ENCODE peak calls at places on chromosomes 12 and 14, in six cellular contexts. G, C, U, L, F and B are unnamed samples. For H3K27me3, the result is how much of the 10 kb centered on the place peaks cover.

GRCh38 chr14:57382283-57382682 is 8.1 kb upstream of the NAA30 start:
- DNase-seq in F (no peak), G (no peak), U (no peak), L (no peak), C (no peak), B (no peak)

GRCh38 chr12:82801951-82802610 is 115.4 kb downstream of the TMTC2 start:
- DNase-seq in U (no peak), C (no peak), G (no peak), F (no peak), L (no peak), B (no peak)

GRCh38 chr14:70416717-70417349 is at the start of gene SYNJ2BP:
- DNase-seq in F (peak), L (peak), C (peak), U (peak), G (peak), B (peak)

GRCh38 chr12:23944067-23944466 is 5.4 kb downstream of the SOX5 start:
- DNase-seq in C (no peak), G (no peak), U (no peak), F (no peak), L (no peak), B (no peak)

GRCh38 chr12:46379352-46379751 is 6.8 kb upstream of the SLC38A2 start:
- DNase-seq in G (no peak), F (no peak), L (no peak), U (no peak), C (no peak), B (no peak)

GRCh38 chr14:65095633-65096205 is 6.6 kb downstream of the MAX start:
- DNase-seq in U (no peak), G (no peak), C (peak), L (no peak), F (no peak), B (no peak)

GRCh38 chr12:11542599-11542998 is 106.9 kb upstream of the ETV6 start:
- DNase-seq in U (no peak), G (no peak), C (no peak), F (no peak), L (no peak), B (no peak)

GRCh38 chr14:25237845-25238244 is 187.9 kb upstream of the STXBP6 start:
- DNase-seq in U (no peak), G (no peak), L (no peak), F (no peak), C (peak), B (no peak)

GRCh38 chr12:127355061-127355820 is 911.7 kb upstream of the TMEM132C start:
- DNase-seq in F (no peak), G (peak), C (no peak), U (no peak), L (peak), B (no peak)

GRCh38 chr14:77988966-77989365 is 181.2 kb upstream of the NRXN3 start:
- DNase-seq in L (no peak), F (no peak), U (no peak), G (no peak), C (no peak), B (no peak)

GRCh38 chr14:20812576-20812975 is 9.9 kb upstream of the RNASE1 start:
- DNase-seq in L (no peak), C (peak), U (no peak), G (no peak), F (no peak), B (no peak)

GRCh38 chr12:124013073-124013472 is 40.1 kb downstream of the ZNF664 start:
- DNase-seq in C (no peak), F (no peak), L (no peak), U (no peak), G (no peak), B (no peak)

GRCh38 chr12:100156731-100157426 is 14.2 kb upstream of the BLTP3B start:
- DNase-seq in L (no peak), C (no peak), G (no peak), U (no peak), F (no peak), B (no peak)

GRCh38 chr12:27573972-27574371 is 50.0 kb downstream of the PPFIBP1 start:
- DNase-seq in F (no peak), U (no peak), G (no peak), C (no peak), L (no peak), B (no peak)

GRCh38 chr12:118459110-118459509 is 82.8 kb downstream of the SUDS3 start:
- DNase-seq in U (no peak), C (no peak), L (no peak), F (no peak), G (no peak), B (no peak)

GRCh38 chr12:105840384-105840783 is 298.4 kb downstream of the NUAK1 start:
- DNase-seq in C (no peak), L (no peak), F (no peak), G (no peak), U (no peak), B (no peak)

GRCh38 chr14:29627141-29627540 is 300.5 kb downstream of the PRKD1 start:
- DNase-seq in U (no peak), G (no peak), C (no peak), L (no peak), F (no peak), B (no peak)

GRCh38 chr12:121793501-121793835 is at the start of gene RHOF:
- DNase-seq in L (peak), F (peak), U (peak), G (peak), C (peak), B (peak)

GRCh38 chr12:78290606-78291345 is 460.1 kb downstream of the NAV3 start:
- DNase-seq in F (no peak), C (no peak), G (no peak), U (no peak), L (no peak), B (no peak)

GRCh38 chr12:90017316-90017715 is 308.7 kb upstream of the ATP2B1 start:
- DNase-seq in G (no peak), F (no peak), U (no peak), C (no peak), L (no peak), B (no peak)

GRCh38 chr12:43113153-43113552 is 438.9 kb downstream of the ADAMTS20 start:
- DNase-seq in L (no peak), C (no peak), U (no peak), F (no peak), G (peak), B (no peak)

GRCh38 chr12:26369588-26369987 is 174.2 kb downstream of the SSPN start:
- DNase-seq in G (no peak), L (no peak), F (no peak), C (no peak), U (no peak), B (no peak)

GRCh38 chr14:74612346-74613021 is 447 bp upstream of the LTBP2 start:
- DNase-seq in U (peak), L (peak), F (peak), G (peak), C (peak), B (peak)

GRCh38 chr12:30304528-30304927 is 391.1 kb downstream of the IPO8 start:
- DNase-seq in C (no peak), L (no peak), G (no peak), F (no peak), U (no peak), B (no peak)

GRCh38 chr12:97535582-97535981 is 73.0 kb downstream of the RMST start:
- DNase-seq in F (no peak), C (no peak), L (no peak), U (no peak), G (no peak), B (no peak)

GRCh38 chr12:74624206-74624605 is 86.6 kb downstream of the ATXN7L3B start:
- DNase-seq in U (no peak), L (no peak), G (no peak), C (no peak), F (no peak), B (no peak)

GRCh38 chr14:91897121-91897701 is 29.9 kb upstream of the TC2N start:
- DNase-seq in U (no peak), F (no peak), C (peak), L (no peak), G (no peak), B (no peak)

GRCh38 chr12:103928736-103929050 is 1.5 kb upstream of the HSP90B1 start:
- DNase-seq in U (peak), L (peak), C (no peak), G (no peak), F (peak), B (peak)

GRCh38 chr14:89625988-89626806 is 209.2 kb upstream of the FOXN3 start:
- DNase-seq in L (no peak), G (no peak), C (no peak), U (no peak), F (no peak), B (no peak)

GRCh38 chr12:62899568-62900390 is 35.2 kb downstream of the PPM1H start:
- DNase-seq in F (no peak), L (no peak), G (no peak), U (no peak), C (no peak), B (no peak)

GRCh38 chr14:81331229-81332026 is 68.7 kb downstream of the STON2 start:
- DNase-seq in C (no peak), F (no peak), L (no peak), G (no peak), U (no peak), B (no peak)

GRCh38 chr12:68272732-68273131 is 19.3 kb upstream of the IL22 start:
- DNase-seq in F (no peak), G (no peak), C (no peak), L (no peak), U (no peak), B (no peak)

GRCh38 chr14:33642080-33642479 is 308.8 kb downstream of the EGLN3 start:
- DNase-seq in C (no peak), L (no peak), F (no peak), G (no peak), U (no peak), B (no peak)
- H3K27me3 ChIP-seq in C (under half), L (under half), F (under half), G (under half), U (under half), B (under half)

GRCh38 chr12:109902866-109903265 is 2.8 kb downstream of the TCHP start:
- DNase-seq in U (no peak), G (no peak), L (no peak), C (no peak), F (no peak), B (no peak)
- H3K27me3 ChIP-seq in U (under half), G (under half), L (under half), C (under half), F (under half), B (under half)

GRCh38 chr12:53949631-53950440 is 4.9 kb upstream of the HOXC12 start:
- DNase-seq in U (peak), G (no peak), C (no peak), F (no peak), L (no peak), B (no peak)

GRCh38 chr12:53950441-53950781 is 4.3 kb upstream of the HOXC12 start:
- DNase-seq in G (no peak), L (no peak), C (no peak), U (no peak), F (no peak), B (no peak)

GRCh38 chr12:53951577-53952334 is 2.9 kb upstream of the HOXC12 start:
- DNase-seq in U (peak), F (no peak), C (no peak), L (no peak), G (no peak), B (no peak)

GRCh38 chr12:53950789-53951576 is 3.7 kb upstream of the HOXC12 start:
- DNase-seq in G (no peak), C (no peak), U (peak), L (no peak), F (no peak), B (no peak)

DNA sequence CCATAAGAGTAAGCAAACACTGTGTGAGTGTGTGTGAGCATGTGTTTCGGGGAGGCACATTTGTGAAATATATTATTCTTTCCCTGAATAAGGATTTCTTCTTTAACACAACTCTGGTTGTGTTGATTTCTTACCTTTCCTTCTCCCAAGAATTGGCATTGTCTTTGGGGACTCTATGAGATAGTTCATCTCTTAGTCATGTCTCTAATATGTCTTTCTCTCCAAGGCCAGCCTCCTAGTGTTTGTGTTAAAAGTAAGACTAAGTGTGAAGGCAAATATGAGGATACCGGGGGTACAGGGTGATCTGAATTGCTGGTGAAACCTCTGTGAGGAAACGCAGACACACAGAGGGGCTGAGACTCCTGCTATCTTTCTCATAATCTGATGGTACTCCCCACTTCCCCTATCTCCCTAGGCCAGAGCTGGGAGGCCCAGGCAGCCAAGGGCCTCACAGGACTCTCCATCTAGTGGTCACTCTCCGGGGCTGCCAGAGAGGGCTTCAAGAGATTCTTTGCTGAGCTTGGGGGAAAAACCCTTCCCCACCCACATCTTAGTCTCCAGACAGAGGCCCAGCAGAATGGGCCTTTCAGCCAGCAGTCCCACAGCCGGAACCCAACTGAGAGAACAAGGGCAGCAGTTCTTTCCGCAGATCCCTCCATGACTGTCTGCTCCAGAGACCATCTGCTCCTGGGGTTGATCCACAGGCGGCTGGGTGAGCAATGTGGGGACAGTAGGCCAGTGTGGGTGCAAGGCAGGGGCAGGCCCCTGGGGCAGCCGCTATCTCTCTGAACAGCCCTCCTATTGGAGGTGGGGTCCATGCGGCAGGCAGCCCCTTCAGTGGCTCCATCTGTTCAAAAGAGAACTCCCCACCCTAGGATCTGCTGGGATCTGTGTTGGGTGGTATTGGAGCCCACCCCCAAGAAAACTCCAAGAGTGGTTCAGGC is 5.8 kb upstream of the HOXC12 start:
- DNase-seq in U (no peak), F (no peak), L (no peak), C (no peak), G (no peak), B (no peak)
- H3K27me3 ChIP-seq in U (half or more), F (half or more), L (half or more), C (under half), G (half or more), B (under half)

GRCh38 chr12:49093746-49094103 is 876 bp downstream of the DHH start:
- DNase-seq in L (no peak), C (no peak), G (peak), U (no peak), F (no peak), B (no peak)
- H3K27me3 ChIP-seq in L (half or more), C (under half), G (under half), U (half or more), F (half or more), B (under half)